ENCODE peak calls at places on chromosomes 16 and 17, in four cellular contexts. B is HFF-Myc, U is kidney tubule cell, N is HT1080. F is an unnamed sample.

GRCh38 chr16:46894011-46894672 is 10.0 kb downstream of the GPT2 start:
- DNase-seq in B (no peak), U (no peak), N (no peak), F (no peak)

GRCh38 chr17:66747561-66748275 is 87.2 kb upstream of the CACNG5 start:
- DNase-seq in B (no peak), U (no peak), N (peak; percentile 62), F (peak; percentile 97)

GRCh38 chr17:3989156-3989886 is 25.1 kb upstream of the ATP2A3 start:
- DNase-seq in B (no peak), U (no peak), N (no peak), F (no peak)

GRCh38 chr17:21345236-21345635 is 30.9 kb upstream of the KCNJ12 start:
- DNase-seq in B (no peak), U (no peak), N (no peak), F (no peak)

GRCh38 chr16:66271074-66272060 is 95.1 kb upstream of the CDH5 start:
- DNase-seq in B (no peak), U (peak; percentile 7), N (no peak), F (peak; percentile 39)

GRCh38 chr17:2867441-2868424 is 71.5 kb downstream of the RAP1GAP2 start:
- DNase-seq in B (no peak), U (peak; percentile 82), N (peak; percentile 36), F (peak; percentile 35)

GRCh38 chr16:69179255-69180010 is 7.5 kb upstream of the SNTB2 start:
- DNase-seq in B (peak; percentile 89), U (peak; percentile 74), N (peak; percentile 66), F (peak; percentile 98)

GRCh38 chr16:54140057-54140787 is 146.4 kb downstream of the IRX3 start:
- DNase-seq in B (no peak), U (no peak), N (no peak), F (peak; percentile 30)

GRCh38 chr17:73773702-73774101 is 129.5 kb upstream of the SDK2 start:
- DNase-seq in B (no peak), U (no peak), N (no peak), F (no peak)

GRCh38 chr16:88405325-88406060 is 22.7 kb downstream of the ZNF469 start:
- DNase-seq in B (peak; percentile 41), U (no peak), N (no peak), F (peak; percentile 78)

GRCh38 chr16:84563316-84563715 is 54.6 kb downstream of the COTL1 start:
- DNase-seq in B (no peak), U (no peak), N (no peak), F (no peak)

GRCh38 chr16:80176114-80176513 is 364.7 kb upstream of the DYNLRB2 start:
- DNase-seq in B (no peak), U (peak; percentile 84), N (peak; percentile 49), F (no peak)

GRCh38 chr16:49281843-49282642 is 405 bp upstream of the CBLN1 start:
- DNase-seq in B (peak; percentile 21), U (peak; percentile 59), N (no peak), F (peak; percentile 16)

GRCh38 chr16:11792404-11793260 is 4.4 kb downstream of the ZC3H7A start:
- DNase-seq in B (no peak), U (no peak), N (no peak), F (no peak)

GRCh38 chr16:46743232-46743719 is 4.9 kb downstream of the MYLK3 start:
- DNase-seq in B (no peak), U (peak; percentile 50), N (no peak), F (peak; percentile 29)

GRCh38 chr16:74723224-74723623 is 22.6 kb upstream of the MLKL start:
- DNase-seq in B (no peak), U (no peak), N (no peak), F (no peak)

GRCh38 chr17:81470944-81471803 is 41.4 kb downstream of the ACTG1 start:
- DNase-seq in B (no peak), U (peak; percentile 15), N (no peak), F (peak; percentile 22)

GRCh38 chr17:51346218-51346982 is 86.1 kb downstream of the UTP18 start:
- DNase-seq in B (no peak), U (no peak), N (no peak), F (no peak)

GRCh38 chr17:14494161-14494560 is 193.3 kb downstream of the HS3ST3B1 start:
- DNase-seq in B (no peak), U (no peak), N (no peak), F (no peak)

GRCh38 chr16:22322741-22323140 is 25.5 kb downstream of the POLR3E start:
- DNase-seq in B (no peak), U (no peak), N (no peak), F (no peak)

GRCh38 chr17:13337864-13338371 is 263.8 kb downstream of the HS3ST3A1 start:
- DNase-seq in B (peak; percentile 42), U (peak; percentile 60), N (peak; percentile 79), F (peak; percentile 85)

GRCh38 chr17:39688475-39688835 is 598 bp upstream of the PGAP3 start:
- DNase-seq in B (no peak), U (peak; percentile 27), N (no peak), F (peak; percentile 13)

GRCh38 chr17:73255671-73256181 is 6.0 kb downstream of the CPSF4L start:
- DNase-seq in B (no peak), U (peak; percentile 79), N (peak; percentile 62), F (peak; percentile 50)

GRCh38 chr17:47066095-47066494 is 87.0 kb upstream of the RPRML start:
- DNase-seq in B (no peak), U (no peak), N (no peak), F (no peak)

F was measured in fibroblast of the aortic adventitia.